ENCODE peak calls at places on chromosome 17, in five cellular contexts. T is breast epithelium, E is astrocyte of the cerebellum, X is GM10248, U is heart left ventricle. A is an unnamed sample.

GRCh38 chr17:60165976-60166375 is 16.2 kb downstream of the CA4 start:
- DNase-seq in E (no peak), U (no peak), T (no peak), X (no peak), A (no peak)

GRCh38 chr17:29094101-29094708 is 51.3 kb downstream of the PIPOX start:
- DNase-seq in X (no peak), E (no peak), U (no peak), T (no peak), A (no peak)

GRCh38 chr17:77924757-77925336 is 33.7 kb upstream of the TNRC6C start:
- DNase-seq in U (peak), T (peak), E (peak), X (no peak), A (no peak)

GRCh38 chr17:16507918-16508533 is 16.0 kb upstream of the LRRC75A start:
- DNase-seq in E (no peak), T (no peak), U (no peak), X (no peak), A (no peak)

GRCh38 chr17:48441231-48441711 is 11.3 kb upstream of the SKAP1 start:
- DNase-seq in T (no peak), E (no peak), U (no peak), X (peak), A (no peak)

GRCh38 chr17:21299981-21300600 is 15.6 kb downstream of the MAP2K3 start:
- DNase-seq in T (no peak), E (no peak), X (no peak), U (no peak), A (no peak)

GRCh38 chr17:39696731-39697130 is 3.1 kb upstream of the ERBB2 start:
- DNase-seq in E (no peak), U (no peak), X (no peak), T (no peak), A (no peak)

GRCh38 chr17:78664476-78665384 is 87.5 kb upstream of the DNAH17 start:
- DNase-seq in X (no peak), E (no peak), U (no peak), T (no peak), A (no peak)

GRCh38 chr17:63140255-63140654 is 174.2 kb downstream of the TANC2 start:
- DNase-seq in T (no peak), X (no peak), U (no peak), E (peak), A (no peak)

GRCh38 chr17:73841431-73842060 is 197.3 kb upstream of the SDK2 start:
- DNase-seq in T (no peak), X (no peak), U (no peak), E (no peak), A (no peak)

GRCh38 chr17:82443465-82444283 is 6.9 kb downstream of the CYBC1 start:
- DNase-seq in X (no peak), U (no peak), T (peak), E (peak), A (no peak)

GRCh38 chr17:68515238-68515637 is 3.0 kb downstream of the PRKAR1A start:
- DNase-seq in U (no peak), T (no peak), E (no peak), X (no peak), A (no peak)

GRCh38 chr17:49565948-49566491 is 9.7 kb upstream of the NXPH3 start:
- DNase-seq in X (no peak), T (peak), E (no peak), U (peak), A (no peak)

GRCh38 chr17:40515491-40516041 is 14.1 kb upstream of the TNS4 start:
- DNase-seq in X (no peak), T (no peak), U (no peak), E (no peak), A (no peak)

DNA sequence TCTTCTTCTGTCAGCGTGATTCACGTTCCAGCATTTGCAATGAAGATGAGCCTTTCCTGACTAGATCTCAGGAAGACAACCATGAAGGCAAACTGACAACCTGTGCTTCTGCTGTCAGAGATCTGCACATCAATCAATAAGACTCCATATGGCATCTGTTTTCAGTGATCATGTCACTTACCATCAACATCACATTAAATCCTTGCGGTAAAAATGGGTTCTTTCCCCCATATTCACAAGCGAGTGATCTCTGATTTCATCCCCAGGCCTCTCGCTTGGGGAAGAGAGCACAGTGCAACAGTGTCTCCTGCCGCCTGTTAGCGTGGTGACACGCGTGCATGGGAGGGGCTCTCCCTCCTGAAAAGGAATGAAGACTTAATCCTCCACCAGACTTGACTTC is 11.1 kb downstream of the NACA2 start:
- DNase-seq in U (no peak), T (no peak), X (no peak), E (no peak), A (no peak)
- TF ChIP-seq CTCF in U (no peak), T (no peak), X (peak), E (no peak), A (no peak)

DNA sequence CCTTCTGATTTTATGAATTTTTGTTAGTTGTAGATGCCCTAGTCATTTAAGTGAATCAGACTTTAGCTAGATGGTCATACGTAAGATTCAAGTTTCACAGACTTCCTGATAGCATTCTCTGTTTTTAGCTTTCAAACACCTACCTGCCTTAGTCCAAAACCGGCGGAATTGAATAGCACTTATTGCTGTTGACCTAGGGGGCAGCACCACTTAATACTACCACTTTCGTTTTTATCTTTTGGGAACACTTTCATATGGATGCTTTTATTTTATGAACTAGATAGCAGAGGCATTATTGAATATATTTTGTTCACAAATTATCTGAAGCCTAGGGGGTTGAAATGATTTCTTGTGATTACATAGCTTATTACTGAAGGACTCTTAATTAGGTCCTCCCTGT is 31.5 kb downstream of the TADA2A start:
- DNase-seq in U (no peak), T (no peak), E (no peak), X (no peak), A (no peak)
- TF ChIP-seq CTCF in U (no peak), T (no peak), E (peak), X (no peak), A (no peak)

GRCh38 chr17:18139949-18140348 is 31.4 kb downstream of the MYO15A start:
- DNase-seq in E (no peak), T (no peak), U (no peak), X (peak), A (no peak)
- TF ChIP-seq CTCF in E (peak), T (no peak), U (no peak), X (peak), A (no peak)

DNA sequence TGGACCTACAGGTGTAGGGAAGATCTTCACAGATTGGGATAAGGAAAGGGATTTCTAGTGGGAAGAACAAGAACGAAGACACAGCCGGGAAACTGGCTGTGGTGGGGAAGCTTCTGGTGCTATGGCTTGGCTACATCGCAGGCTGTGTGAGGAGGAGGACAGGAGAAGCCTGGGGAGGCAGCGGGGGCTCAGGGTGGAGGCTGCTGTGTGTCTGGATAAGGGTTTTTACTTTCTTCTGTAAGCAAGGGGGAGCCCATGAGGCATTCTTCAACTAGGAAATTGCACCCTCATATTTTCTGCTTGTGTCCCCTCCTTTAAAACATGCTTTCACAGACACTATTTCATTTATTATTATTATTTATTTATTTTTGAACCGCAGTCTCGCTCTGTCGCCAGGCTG is 2.9 kb upstream of the RHBDF2 start:
- DNase-seq in E (no peak), U (no peak), X (no peak), T (no peak), A (no peak)
- TF ChIP-seq CTCF in E (no peak), U (no peak), X (peak), T (no peak), A (no peak)

A was measured in type B pancreatic cell.